ENCODE peak calls at places on chromosomes 5 and 9, in seven cellular contexts. One of them, this sample, is unnamed.

GRCh38 chr5:3310551-3311340 is 284.9 kb upstream of the IRX1 start:
- DNase-seq in H54: peak
- DNase-seq in activated CD4-positive, alpha-beta T cell treated with anti-CD3 and anti-CD28 coated beads for 48 hours: no peak
- DNase-seq in stimulated activated CD8-positive, alpha-beta memory T cell treated with anti-CD3 and anti-CD28 coated beads, Interleukin-4, amount 100 ng/mL, for 4 hours: no peak
- DNase-seq in A549: no peak
- DNase-seq in posterior cingulate gyrus: peak
- DNase-seq in upper lobe of right lung: no peak
- DNase-seq in this sample: no peak

GRCh38 chr5:147906326-147907095 is at the start of gene C5orf46:
- DNase-seq in H54: peak
- DNase-seq in activated CD4-positive, alpha-beta T cell treated with anti-CD3 and anti-CD28 coated beads for 48 hours: no peak
- DNase-seq in stimulated activated CD8-positive, alpha-beta memory T cell treated with anti-CD3 and anti-CD28 coated beads, Interleukin-4, amount 100 ng/mL, for 4 hours: no peak
- DNase-seq in A549: no peak
- DNase-seq in posterior cingulate gyrus: no peak
- DNase-seq in upper lobe of right lung: no peak
- DNase-seq in this sample: no peak

GRCh38 chr5:102048940-102049339 is 247.1 kb downstream of the SLCO4C1 start:
- DNase-seq in H54: no peak
- DNase-seq in activated CD4-positive, alpha-beta T cell treated with anti-CD3 and anti-CD28 coated beads for 48 hours: no peak
- DNase-seq in stimulated activated CD8-positive, alpha-beta memory T cell treated with anti-CD3 and anti-CD28 coated beads, Interleukin-4, amount 100 ng/mL, for 4 hours: no peak
- DNase-seq in A549: no peak
- DNase-seq in posterior cingulate gyrus: no peak
- DNase-seq in upper lobe of right lung: no peak
- DNase-seq in this sample: no peak

GRCh38 chr5:171579162-171579561 is 159.7 kb downstream of the FGF18 start:
- DNase-seq in H54: no peak
- DNase-seq in activated CD4-positive, alpha-beta T cell treated with anti-CD3 and anti-CD28 coated beads for 48 hours: no peak
- DNase-seq in stimulated activated CD8-positive, alpha-beta memory T cell treated with anti-CD3 and anti-CD28 coated beads, Interleukin-4, amount 100 ng/mL, for 4 hours: no peak
- DNase-seq in A549: no peak
- DNase-seq in posterior cingulate gyrus: no peak
- DNase-seq in upper lobe of right lung: no peak
- DNase-seq in this sample: peak

GRCh38 chr9:89615661-89616060 is 10.8 kb downstream of the GADD45G start:
- DNase-seq in H54: no peak
- DNase-seq in activated CD4-positive, alpha-beta T cell treated with anti-CD3 and anti-CD28 coated beads for 48 hours: no peak
- DNase-seq in stimulated activated CD8-positive, alpha-beta memory T cell treated with anti-CD3 and anti-CD28 coated beads, Interleukin-4, amount 100 ng/mL, for 4 hours: no peak
- DNase-seq in A549: no peak
- DNase-seq in posterior cingulate gyrus: no peak
- DNase-seq in upper lobe of right lung: no peak
- DNase-seq in this sample: no peak

GRCh38 chr9:112764837-112765236 is 14.3 kb downstream of the SNX30 start:
- DNase-seq in H54: no peak
- DNase-seq in activated CD4-positive, alpha-beta T cell treated with anti-CD3 and anti-CD28 coated beads for 48 hours: no peak
- DNase-seq in stimulated activated CD8-positive, alpha-beta memory T cell treated with anti-CD3 and anti-CD28 coated beads, Interleukin-4, amount 100 ng/mL, for 4 hours: no peak
- DNase-seq in A549: no peak
- DNase-seq in posterior cingulate gyrus: no peak
- DNase-seq in upper lobe of right lung: no peak
- DNase-seq in this sample: no peak

GRCh38 chr9:127181315-127181580 is 58.8 kb upstream of the ANGPTL2 start:
- DNase-seq in H54: no peak
- DNase-seq in activated CD4-positive, alpha-beta T cell treated with anti-CD3 and anti-CD28 coated beads for 48 hours: no peak
- DNase-seq in stimulated activated CD8-positive, alpha-beta memory T cell treated with anti-CD3 and anti-CD28 coated beads, Interleukin-4, amount 100 ng/mL, for 4 hours: no peak
- DNase-seq in A549: no peak
- DNase-seq in posterior cingulate gyrus: no peak
- DNase-seq in upper lobe of right lung: peak
- DNase-seq in this sample: peak

GRCh38 chr9:113504725-113505590 is 41.4 kb downstream of the RGS3 start:
- DNase-seq in H54: no peak
- DNase-seq in activated CD4-positive, alpha-beta T cell treated with anti-CD3 and anti-CD28 coated beads for 48 hours: no peak
- DNase-seq in stimulated activated CD8-positive, alpha-beta memory T cell treated with anti-CD3 and anti-CD28 coated beads, Interleukin-4, amount 100 ng/mL, for 4 hours: no peak
- DNase-seq in A549: no peak
- DNase-seq in posterior cingulate gyrus: no peak
- DNase-seq in upper lobe of right lung: no peak
- DNase-seq in this sample: no peak

GRCh38 chr5:151770383-151771258 is 1.1 kb upstream of the G3BP1 start:
- DNase-seq in H54: no peak
- DNase-seq in activated CD4-positive, alpha-beta T cell treated with anti-CD3 and anti-CD28 coated beads for 48 hours: peak
- DNase-seq in stimulated activated CD8-positive, alpha-beta memory T cell treated with anti-CD3 and anti-CD28 coated beads, Interleukin-4, amount 100 ng/mL, for 4 hours: no peak
- DNase-seq in A549: peak
- DNase-seq in posterior cingulate gyrus: peak
- DNase-seq in upper lobe of right lung: peak
- DNase-seq in this sample: peak

This sample was measured in sigmoid colon.